ENCODE peak calls at places on chromosome 19, in nine cellular contexts. A, H, N, Z, F, T, O, K and C are unnamed samples.

GRCh38 chr19:7980168-7980567 is 25.3 kb downstream of the ELAVL1 start:
- DNase-seq in A (no peak), H (no peak), N (no peak), Z (no peak), F (no peak), T (no peak), O (no peak), K (no peak), C (no peak)

GRCh38 chr19:1247747-1248453 is 483 bp upstream of the MIDN start:
- DNase-seq in A (no peak), H (peak; percentile 73), N (no peak), Z (peak; percentile 70), F (peak; percentile 72), T (peak; percentile 22), O (peak; percentile 86), K (peak; percentile 38), C (no peak)

GRCh38 chr19:45598267-45599011 is 3.6 kb downstream of the GPR4 start:
- DNase-seq in A (no peak), H (no peak), N (no peak), Z (peak; percentile 27), F (no peak), T (no peak), O (peak; percentile 66), K (no peak), C (no peak)

GRCh38 chr19:8456064-8456463 is 11.3 kb downstream of the HNRNPM start:
- DNase-seq in A (peak; percentile 47), H (no peak), N (no peak), Z (no peak), F (no peak), T (no peak), O (no peak), K (no peak), C (no peak)

GRCh38 chr19:1408300-1409203 is 1.2 kb downstream of the DAZAP1 start:
- DNase-seq in A (peak; percentile 45), H (peak; percentile 65), N (no peak), Z (peak; percentile 58), F (peak; percentile 49), T (no peak), O (peak; percentile 44), K (no peak), C (no peak)

GRCh38 chr19:46350758-46351159 is 3.9 kb downstream of the PPP5C start:
- DNase-seq in A (no peak), H (peak; percentile 34), N (no peak), Z (no peak), F (no peak), T (no peak), O (no peak), K (no peak), C (no peak)

GRCh38 chr19:48600679-48601382 is 5.7 kb upstream of the SPACA4 start:
- DNase-seq in A (peak; percentile 6), H (no peak), N (no peak), Z (no peak), F (no peak), T (no peak), O (no peak), K (no peak), C (no peak)

GRCh38 chr19:2095338-2095938 is 688 bp downstream of the MOB3A start:
- DNase-seq in A (no peak), H (peak; percentile 36), N (no peak), Z (no peak), F (no peak), T (no peak), O (no peak), K (no peak), C (no peak)

GRCh38 chr19:42471554-42472249 is 29.0 kb upstream of the CXCL17 start:
- DNase-seq in A (no peak), H (no peak), N (no peak), Z (no peak), F (no peak), T (no peak), O (no peak), K (no peak), C (no peak)

GRCh38 chr19:35639863-35640262 is 1.7 kb upstream of the ETV2 start:
- DNase-seq in A (no peak), H (no peak), N (no peak), Z (no peak), F (no peak), T (no peak), O (no peak), K (no peak), C (no peak)

GRCh38 chr19:11356074-11356397 is 804 bp downstream of the PLPPR2 start:
- DNase-seq in A (no peak), H (no peak), N (no peak), Z (no peak), F (no peak), T (no peak), O (no peak), K (no peak), C (no peak)

GRCh38 chr19:20154636-20155035 is 12.4 kb upstream of the ZNF486 start:
- DNase-seq in A (no peak), H (no peak), N (no peak), Z (peak; percentile 4), F (no peak), T (no peak), O (no peak), K (no peak), C (no peak)

GRCh38 chr19:41939861-41940442 is 11.7 kb upstream of the ERFL start:
- DNase-seq in A (peak; percentile 73), H (peak; percentile 82), N (no peak), Z (peak; percentile 74), F (no peak), T (peak; percentile 26), O (no peak), K (no peak), C (no peak)